ENCODE peak calls at places on chromosomes 12 and 14, in six cellular contexts. One of them, this sample, is unnamed.

GRCh38 chr14:50351016-50351415 is 38.9 kb downstream of the DMAC2L start:
- DNase-seq in psoas muscle: no peak
- DNase-seq in endodermal cell: no peak
- DNase-seq in kidney epithelial cell: no peak
- DNase-seq in neural progenitor cell: no peak
- DNase-seq in sigmoid colon: no peak
- DNase-seq in this sample: no peak

GRCh38 chr12:52338241-52338960 is 17.2 kb upstream of the KRT83 start:
- DNase-seq in psoas muscle: no peak
- DNase-seq in endodermal cell: no peak
- DNase-seq in kidney epithelial cell: no peak
- DNase-seq in neural progenitor cell: no peak
- DNase-seq in sigmoid colon: no peak
- DNase-seq in this sample: no peak

GRCh38 chr12:117152793-117153775 is 37.2 kb downstream of the FBXO21 start:
- DNase-seq in psoas muscle: no peak
- DNase-seq in endodermal cell: no peak
- DNase-seq in kidney epithelial cell: no peak
- DNase-seq in neural progenitor cell: no peak
- DNase-seq in sigmoid colon: no peak
- DNase-seq in this sample: no peak

GRCh38 chr14:104471114-104471513 is 108.5 kb upstream of the C14orf180 start:
- DNase-seq in psoas muscle: no peak
- DNase-seq in endodermal cell: peak; percentile 14
- DNase-seq in kidney epithelial cell: no peak
- DNase-seq in neural progenitor cell: no peak
- DNase-seq in sigmoid colon: no peak
- DNase-seq in this sample: no peak

GRCh38 chr12:132227156-132227555 is 82.9 kb downstream of the NOC4L start:
- DNase-seq in psoas muscle: no peak
- DNase-seq in endodermal cell: no peak
- DNase-seq in kidney epithelial cell: no peak
- DNase-seq in neural progenitor cell: no peak
- DNase-seq in sigmoid colon: peak; percentile 28
- DNase-seq in this sample: no peak

GRCh38 chr14:89493877-89494634 is 77.0 kb upstream of the FOXN3 start:
- DNase-seq in psoas muscle: no peak
- DNase-seq in endodermal cell: no peak
- DNase-seq in kidney epithelial cell: peak; percentile 93
- DNase-seq in neural progenitor cell: peak; percentile 32
- DNase-seq in sigmoid colon: no peak
- DNase-seq in this sample: no peak

GRCh38 chr12:20436367-20436766 is 68.0 kb downstream of the PDE3A start:
- DNase-seq in psoas muscle: no peak
- DNase-seq in endodermal cell: no peak
- DNase-seq in kidney epithelial cell: no peak
- DNase-seq in neural progenitor cell: no peak
- DNase-seq in sigmoid colon: no peak
- DNase-seq in this sample: no peak

GRCh38 chr14:96710060-96710636 is 87.0 kb upstream of the VRK1 start:
- DNase-seq in psoas muscle: no peak
- DNase-seq in endodermal cell: no peak
- DNase-seq in kidney epithelial cell: no peak
- DNase-seq in neural progenitor cell: no peak
- DNase-seq in sigmoid colon: peak; percentile 4
- DNase-seq in this sample: no peak

GRCh38 chr12:98894412-98895085 is 249.5 kb downstream of the APAF1 start:
- DNase-seq in psoas muscle: no peak
- DNase-seq in endodermal cell: peak; percentile 85
- DNase-seq in kidney epithelial cell: no peak
- DNase-seq in neural progenitor cell: peak; percentile 70
- DNase-seq in sigmoid colon: no peak
- DNase-seq in this sample: no peak

GRCh38 chr12:130634866-130635265 is 81.2 kb downstream of the RIMBP2 start:
- DNase-seq in psoas muscle: no peak
- DNase-seq in endodermal cell: peak; percentile 58
- DNase-seq in kidney epithelial cell: no peak
- DNase-seq in neural progenitor cell: no peak
- DNase-seq in sigmoid colon: peak; percentile 13
- DNase-seq in this sample: no peak

GRCh38 chr12:104738841-104739642 is 219.0 kb downstream of the SLC41A2 start:
- DNase-seq in psoas muscle: no peak
- DNase-seq in endodermal cell: no peak
- DNase-seq in kidney epithelial cell: no peak
- DNase-seq in neural progenitor cell: no peak
- DNase-seq in sigmoid colon: no peak
- DNase-seq in this sample: no peak

GRCh38 chr14:85483037-85483436 is 46.9 kb upstream of the FLRT2 start:
- DNase-seq in psoas muscle: no peak
- DNase-seq in endodermal cell: no peak
- DNase-seq in kidney epithelial cell: no peak
- DNase-seq in neural progenitor cell: no peak
- DNase-seq in sigmoid colon: no peak
- DNase-seq in this sample: no peak

GRCh38 chr12:48119834-48120195 is 651 bp downstream of the PFKM start:
- DNase-seq in psoas muscle: no peak
- DNase-seq in endodermal cell: no peak
- DNase-seq in kidney epithelial cell: no peak
- DNase-seq in neural progenitor cell: peak; percentile 32
- DNase-seq in sigmoid colon: no peak
- DNase-seq in this sample: no peak

GRCh38 chr12:119695034-119695433 is 27.1 kb downstream of the PRKAB1 start:
- DNase-seq in psoas muscle: no peak
- DNase-seq in endodermal cell: peak; percentile 77
- DNase-seq in kidney epithelial cell: no peak
- DNase-seq in neural progenitor cell: peak; percentile 54
- DNase-seq in sigmoid colon: no peak
- DNase-seq in this sample: no peak

GRCh38 chr12:122835693-122836026 is 403 bp downstream of the HIP1R start:
- DNase-seq in psoas muscle: no peak
- DNase-seq in endodermal cell: no peak
- DNase-seq in kidney epithelial cell: no peak
- DNase-seq in neural progenitor cell: no peak
- DNase-seq in sigmoid colon: no peak
- DNase-seq in this sample: no peak

GRCh38 chr12:50840809-50841487 is 1.8 kb upstream of the TMPRSS12 start:
- DNase-seq in psoas muscle: no peak
- DNase-seq in endodermal cell: no peak
- DNase-seq in kidney epithelial cell: no peak
- DNase-seq in neural progenitor cell: no peak
- DNase-seq in sigmoid colon: no peak
- DNase-seq in this sample: no peak

GRCh38 chr12:50845021-50845647 is 2.4 kb downstream of the TMPRSS12 start:
- DNase-seq in psoas muscle: no peak
- DNase-seq in endodermal cell: no peak
- DNase-seq in kidney epithelial cell: no peak
- DNase-seq in neural progenitor cell: no peak
- DNase-seq in sigmoid colon: no peak
- DNase-seq in this sample: no peak

GRCh38 chr12:50839032-50839431 is 3.7 kb upstream of the TMPRSS12 start:
- DNase-seq in psoas muscle: no peak
- DNase-seq in endodermal cell: no peak
- DNase-seq in kidney epithelial cell: no peak
- DNase-seq in neural progenitor cell: no peak
- DNase-seq in sigmoid colon: no peak
- DNase-seq in this sample: no peak

GRCh38 chr12:50841654-50842531 is 833 bp upstream of the TMPRSS12 start:
- DNase-seq in psoas muscle: no peak
- DNase-seq in endodermal cell: no peak
- DNase-seq in kidney epithelial cell: no peak
- DNase-seq in neural progenitor cell: no peak
- DNase-seq in sigmoid colon: no peak
- DNase-seq in this sample: no peak

GRCh38 chr12:50842637-50843493 is at the start of gene TMPRSS12:
- DNase-seq in psoas muscle: no peak
- DNase-seq in endodermal cell: peak; percentile 95
- DNase-seq in kidney epithelial cell: no peak
- DNase-seq in neural progenitor cell: peak; percentile 11
- DNase-seq in sigmoid colon: no peak
- DNase-seq in this sample: no peak
- H3K4me3 ChIP-seq in psoas muscle: peak within 1 kb of the TSS; percentile 58
- H3K4me3 ChIP-seq in endodermal cell: no peak within 1 kb of the TSS
- H3K4me3 ChIP-seq in kidney epithelial cell: peak within 1 kb of the TSS; percentile 22
- H3K4me3 ChIP-seq in neural progenitor cell: no peak within 1 kb of the TSS
- H3K4me3 ChIP-seq in sigmoid colon: peak within 1 kb of the TSS; percentile 15
- H3K4me3 ChIP-seq in this sample: no peak within 1 kb of the TSS

DNA sequence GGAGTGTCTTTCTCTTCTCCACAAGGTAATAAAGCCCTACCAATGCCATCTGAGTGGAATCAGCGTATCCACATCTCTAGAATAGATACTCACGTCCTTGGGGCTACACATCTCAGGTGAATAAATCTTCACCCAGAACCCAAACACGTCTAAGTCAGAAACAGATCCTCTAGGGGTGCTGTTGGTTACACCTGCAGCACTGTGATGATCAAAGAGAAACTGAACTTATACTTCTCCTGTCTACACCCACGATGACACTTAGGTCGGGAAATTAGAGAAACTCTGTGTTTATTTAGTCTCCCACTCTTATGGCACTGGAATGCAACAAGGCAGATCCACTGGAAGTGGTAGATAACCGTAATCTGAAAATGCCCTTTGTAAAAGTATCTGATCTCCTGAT is 46.2 kb downstream of the WIF1 start:
- DNase-seq in psoas muscle: no peak
- DNase-seq in endodermal cell: peak; percentile 57
- DNase-seq in kidney epithelial cell: no peak
- DNase-seq in neural progenitor cell: no peak
- DNase-seq in sigmoid colon: no peak
- DNase-seq in this sample: no peak
- TF ChIP-seq CTCF in psoas muscle: no peak
- TF ChIP-seq CTCF in endodermal cell: peak; percentile 68
- TF ChIP-seq CTCF in kidney epithelial cell: peak; percentile 31
- TF ChIP-seq CTCF in neural progenitor cell: peak; percentile 13
- TF ChIP-seq CTCF in sigmoid colon: no peak
- TF ChIP-seq CTCF in this sample: no peak

GRCh38 chr14:81401420-81402122 is 1.4 kb upstream of the STON2 start:
- DNase-seq in psoas muscle: no peak
- DNase-seq in endodermal cell: no peak
- DNase-seq in kidney epithelial cell: peak; percentile 91
- DNase-seq in neural progenitor cell: no peak
- DNase-seq in sigmoid colon: no peak
- DNase-seq in this sample: peak; percentile 53
- H3K4me3 ChIP-seq in psoas muscle: no peak overlapping the region
- H3K4me3 ChIP-seq in endodermal cell: no peak overlapping the region
- H3K4me3 ChIP-seq in kidney epithelial cell: no peak overlapping the region
- H3K4me3 ChIP-seq in neural progenitor cell: no peak overlapping the region
- H3K4me3 ChIP-seq in sigmoid colon: no peak overlapping the region
- H3K4me3 ChIP-seq in this sample: no peak overlapping the region

DNA sequence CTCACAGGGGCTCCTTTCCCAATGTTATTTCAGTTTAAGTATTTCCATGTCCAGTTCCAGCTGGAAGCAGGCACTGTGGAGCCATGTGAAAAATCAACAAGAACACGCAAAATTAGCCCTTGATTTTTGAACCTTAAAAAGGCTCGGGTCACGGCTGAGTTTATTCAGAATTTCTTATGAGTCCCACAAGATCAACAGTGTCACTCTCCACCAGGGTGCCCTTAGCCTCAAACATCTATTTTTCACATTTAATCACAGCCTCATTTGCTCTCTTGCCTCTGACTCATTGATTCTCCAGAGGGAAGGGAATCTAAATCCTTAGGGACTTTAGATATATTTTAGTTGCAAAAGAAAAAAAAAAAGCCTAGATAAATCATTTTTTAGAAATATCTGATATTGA is 157.7 kb upstream of the AVPR1A start:
- DNase-seq in psoas muscle: no peak
- DNase-seq in endodermal cell: no peak
- DNase-seq in kidney epithelial cell: no peak
- DNase-seq in neural progenitor cell: no peak
- DNase-seq in sigmoid colon: no peak
- DNase-seq in this sample: no peak
- TF ChIP-seq CTCF in psoas muscle: no peak
- TF ChIP-seq CTCF in endodermal cell: no peak
- TF ChIP-seq CTCF in kidney epithelial cell: no peak
- TF ChIP-seq CTCF in neural progenitor cell: no peak
- TF ChIP-seq CTCF in sigmoid colon: no peak
- TF ChIP-seq CTCF in this sample: no peak

GRCh38 chr14:54651649-54652048 is 84.7 kb downstream of the SAMD4A start:
- DNase-seq in psoas muscle: no peak
- DNase-seq in endodermal cell: no peak
- DNase-seq in kidney epithelial cell: no peak
- DNase-seq in neural progenitor cell: no peak
- DNase-seq in sigmoid colon: no peak
- DNase-seq in this sample: no peak
- H3K4me3 ChIP-seq in psoas muscle: no peak overlapping the region
- H3K4me3 ChIP-seq in endodermal cell: peak overlapping the region; percentile 16
- H3K4me3 ChIP-seq in kidney epithelial cell: no peak overlapping the region
- H3K4me3 ChIP-seq in neural progenitor cell: no peak overlapping the region
- H3K4me3 ChIP-seq in sigmoid colon: no peak overlapping the region
- H3K4me3 ChIP-seq in this sample: no peak overlapping the region

GRCh38 chr12:108772247-108772646 is 40.9 kb upstream of the CORO1C start:
- DNase-seq in psoas muscle: peak; percentile 81
- DNase-seq in endodermal cell: no peak
- DNase-seq in kidney epithelial cell: no peak
- DNase-seq in neural progenitor cell: no peak
- DNase-seq in sigmoid colon: no peak
- DNase-seq in this sample: no peak

GRCh38 chr12:108768591-108769500 is 37.5 kb upstream of the CORO1C start:
- DNase-seq in psoas muscle: no peak
- DNase-seq in endodermal cell: peak; percentile 93
- DNase-seq in kidney epithelial cell: no peak
- DNase-seq in neural progenitor cell: peak; percentile 69
- DNase-seq in sigmoid colon: peak; percentile 81
- DNase-seq in this sample: no peak

GRCh38 chr12:108770963-108771362 is 39.6 kb upstream of the CORO1C start:
- DNase-seq in psoas muscle: no peak
- DNase-seq in endodermal cell: no peak
- DNase-seq in kidney epithelial cell: no peak
- DNase-seq in neural progenitor cell: no peak
- DNase-seq in sigmoid colon: no peak
- DNase-seq in this sample: no peak

GRCh38 chr12:108772896-108773797 is 41.8 kb upstream of the CORO1C start:
- DNase-seq in psoas muscle: no peak
- DNase-seq in endodermal cell: no peak
- DNase-seq in kidney epithelial cell: no peak
- DNase-seq in neural progenitor cell: no peak
- DNase-seq in sigmoid colon: no peak
- DNase-seq in this sample: no peak

GRCh38 chr12:108770269-108770829 is 39.0 kb upstream of the CORO1C start:
- DNase-seq in psoas muscle: no peak
- DNase-seq in endodermal cell: peak; percentile 68
- DNase-seq in kidney epithelial cell: no peak
- DNase-seq in neural progenitor cell: no peak
- DNase-seq in sigmoid colon: no peak
- DNase-seq in this sample: no peak
- TF ChIP-seq CTCF in psoas muscle: no peak
- TF ChIP-seq CTCF in endodermal cell: peak; percentile 43
- TF ChIP-seq CTCF in kidney epithelial cell: no peak
- TF ChIP-seq CTCF in neural progenitor cell: peak; percentile 5
- TF ChIP-seq CTCF in sigmoid colon: no peak
- TF ChIP-seq CTCF in this sample: no peak

GRCh38 chr12:57091633-57092528 is 3.0 kb downstream of the NAB2 start:
- DNase-seq in psoas muscle: no peak
- DNase-seq in endodermal cell: no peak
- DNase-seq in kidney epithelial cell: no peak
- DNase-seq in neural progenitor cell: no peak
- DNase-seq in sigmoid colon: peak; percentile 66
- DNase-seq in this sample: no peak
- H3K4me3 ChIP-seq in psoas muscle: peak overlapping the region; percentile 84
- H3K4me3 ChIP-seq in endodermal cell: no peak overlapping the region
- H3K4me3 ChIP-seq in kidney epithelial cell: no peak overlapping the region
- H3K4me3 ChIP-seq in neural progenitor cell: no peak overlapping the region
- H3K4me3 ChIP-seq in sigmoid colon: peak overlapping the region; percentile 88
- H3K4me3 ChIP-seq in this sample: peak overlapping the region; percentile 91